ENCODE peak calls at places on chromosomes 11 and 22, in six cellular contexts. K is cardiac fibroblast, B is cardiac muscle cell, H is astrocyte of the cerebellum, P is thoracic aorta, G is AG04450. C is an unnamed sample.

GRCh38 chr22:24224468-24224867 is 20.4 kb downstream of the GGT5 start:
- DNase-seq in K (no peak), B (no peak), H (no peak), P (no peak), G (no peak), C (no peak)

GRCh38 chr11:118212781-118213565 is 11.8 kb downstream of the JAML start:
- DNase-seq in K (no peak), B (no peak), H (no peak), P (no peak), G (no peak), C (no peak)

GRCh38 chr22:29154364-29155048 is 51.2 kb upstream of the EMID1 start:
- DNase-seq in K (peak), B (peak), H (peak), P (peak), G (peak), C (peak)

GRCh38 chr11:78557236-78557635 is 17.4 kb downstream of the NARS2 start:
- DNase-seq in K (no peak), B (peak), H (no peak), P (no peak), G (no peak), C (no peak)

GRCh38 chr11:67062526-67063373 is 6.1 kb downstream of the RHOD start:
- DNase-seq in K (no peak), B (no peak), H (no peak), P (no peak), G (no peak), C (no peak)

GRCh38 chr11:8870461-8871282 is 40.3 kb upstream of the AKIP1 start:
- DNase-seq in K (peak), B (peak), H (no peak), P (no peak), G (peak), C (peak)

GRCh38 chr22:48256776-48257689 is 1494.6 kb downstream of the TBC1D22A start:
- DNase-seq in K (no peak), B (no peak), H (no peak), P (no peak), G (no peak), C (no peak)

GRCh38 chr22:37282385-37282677 is at the start of gene CYTH4:
- DNase-seq in K (peak), B (no peak), H (no peak), P (no peak), G (no peak), C (no peak)

GRCh38 chr11:35951659-35952058 is 7.8 kb downstream of the LDLRAD3 start:
- DNase-seq in K (no peak), B (no peak), H (no peak), P (no peak), G (no peak), C (no peak)

GRCh38 chr11:12827929-12828812 is 153.9 kb downstream of the TEAD1 start:
- DNase-seq in K (peak), B (peak), H (peak), P (no peak), G (no peak), C (peak)

GRCh38 chr22:42553475-42554361 is at the start of gene SERHL2:
- DNase-seq in K (peak), B (peak), H (peak), P (peak), G (peak), C (peak)

GRCh38 chr22:43928418-43929307 is 5.1 kb downstream of the PNPLA3 start:
- DNase-seq in K (no peak), B (no peak), H (no peak), P (no peak), G (no peak), C (no peak)

GRCh38 chr11:2097998-2098690 is 41.0 kb downstream of the IGF2 start:
- DNase-seq in K (no peak), B (no peak), H (no peak), P (no peak), G (no peak), C (no peak)

GRCh38 chr11:86692317-86692716 is 19.9 kb upstream of the ME3 start:
- DNase-seq in K (peak), B (no peak), H (no peak), P (no peak), G (no peak), C (peak)

GRCh38 chr11:86577663-86578636 is 94.5 kb downstream of the ME3 start:
- DNase-seq in K (peak), B (no peak), H (peak), P (peak), G (peak), C (peak)

GRCh38 chr11:12276831-12277475 is 100.4 kb upstream of the PARVA start:
- DNase-seq in K (no peak), B (no peak), H (no peak), P (no peak), G (no peak), C (no peak)

GRCh38 chr11:73384127-73384441 is 7.9 kb downstream of the RELT start:
- DNase-seq in K (no peak), B (no peak), H (no peak), P (no peak), G (no peak), C (no peak)

GRCh38 chr11:125663910-125664309 is 16.7 kb downstream of the ACRV1 start:
- DNase-seq in K (peak), B (no peak), H (no peak), P (no peak), G (no peak), C (no peak)

GRCh38 chr11:12765428-12765827 is 91.2 kb downstream of the TEAD1 start:
- DNase-seq in K (peak), B (no peak), H (no peak), P (no peak), G (peak), C (no peak)

GRCh38 chr22:36144886-36145541 is 15.5 kb downstream of the APOL3 start:
- DNase-seq in K (peak), B (peak), H (peak), P (no peak), G (peak), C (peak)

GRCh38 chr22:43897751-43898261 is 6.0 kb upstream of the PNPLA5 start:
- DNase-seq in K (peak), B (no peak), H (no peak), P (no peak), G (no peak), C (peak)

GRCh38 chr22:36301384-36301828 is 48.5 kb downstream of the APOL1 start:
- DNase-seq in K (peak), B (peak), H (peak), P (no peak), G (peak), C (peak)

GRCh38 chr22:19942886-19943664 is 1.5 kb upstream of the TXNRD2 start:
- DNase-seq in K (peak), B (peak), H (peak), P (no peak), G (no peak), C (peak)

GRCh38 chr22:37213218-37213855 is 1.1 kb upstream of the SSTR3 start:
- DNase-seq in K (no peak), B (no peak), H (no peak), P (no peak), G (no peak), C (no peak)

GRCh38 chr11:108947654-108948570 is 283.0 kb downstream of the DDX10 start:
- DNase-seq in K (peak), B (no peak), H (no peak), P (no peak), G (no peak), C (peak)

GRCh38 chr11:13358871-13359270 is 81.3 kb downstream of the BMAL1 start:
- DNase-seq in K (no peak), B (no peak), H (peak), P (no peak), G (no peak), C (no peak)

GRCh38 chr11:782264-783174 is 5.2 kb upstream of the GATD1 start:
- DNase-seq in K (no peak), B (no peak), H (no peak), P (no peak), G (no peak), C (no peak)

GRCh38 chr11:82701847-82702520 is 31.7 kb downstream of the FAM181B start:
- DNase-seq in K (peak), B (peak), H (peak), P (no peak), G (no peak), C (peak)

GRCh38 chr11:63599211-63600122 is 14.8 kb downstream of the PLAAT3 start:
- DNase-seq in K (peak), B (no peak), H (no peak), P (no peak), G (no peak), C (peak)

GRCh38 chr11:1659478-1659877 is 29.9 kb downstream of the KRTAP5-5 start:
- DNase-seq in K (no peak), B (no peak), H (no peak), P (no peak), G (no peak), C (no peak)

GRCh38 chr11:47372422-47372821 is 5.9 kb downstream of the SPI1 start:
- DNase-seq in K (no peak), B (no peak), H (no peak), P (no peak), G (no peak), C (no peak)

GRCh38 chr11:36278531-36279245 is 10.5 kb downstream of the COMMD9 start:
- DNase-seq in K (no peak), B (peak), H (no peak), P (no peak), G (no peak), C (no peak)

GRCh38 chr11:75734491-75735180 is 17.0 kb downstream of the MOGAT2 start:
- DNase-seq in K (peak), B (no peak), H (no peak), P (no peak), G (no peak), C (no peak)

GRCh38 chr11:15289718-15290117 is 175.0 kb downstream of the INSC start:
- DNase-seq in K (no peak), B (no peak), H (no peak), P (no peak), G (no peak), C (no peak)

GRCh38 chr11:76788661-76789442 is 5.7 kb downstream of the TSKU start:
- DNase-seq in K (no peak), B (no peak), H (no peak), P (no peak), G (no peak), C (no peak)

GRCh38 chr11:43282607-43283440 is 29.0 kb upstream of the API5 start:
- DNase-seq in K (peak), B (peak), H (no peak), P (no peak), G (no peak), C (peak)

GRCh38 chr22:28021116-28021997 is 102.3 kb upstream of the PITPNB start:
- DNase-seq in K (no peak), B (no peak), H (no peak), P (no peak), G (no peak), C (no peak)

GRCh38 chr11:36155770-36156485 is 133.3 kb downstream of the COMMD9 start:
- DNase-seq in K (peak), B (no peak), H (no peak), P (no peak), G (peak), C (peak)

GRCh38 chr11:132576706-132577105 is 955.6 kb downstream of the OPCML start:
- DNase-seq in K (peak), B (no peak), H (peak), P (no peak), G (peak), C (peak)
- TF ChIP-seq CTCF in K (no peak), B (no peak), H (no peak), P (no peak), G (no peak), C (no peak)

GRCh38 chr11:124482362-124483147 is 37.1 kb upstream of the OR8B8 start:
- DNase-seq in K (peak), B (peak), H (no peak), P (no peak), G (no peak), C (no peak)
- H3K4me3 ChIP-seq in K (no peak), B (no peak), H (no peak), P (no peak), G (no peak), C (no peak)

DNA sequence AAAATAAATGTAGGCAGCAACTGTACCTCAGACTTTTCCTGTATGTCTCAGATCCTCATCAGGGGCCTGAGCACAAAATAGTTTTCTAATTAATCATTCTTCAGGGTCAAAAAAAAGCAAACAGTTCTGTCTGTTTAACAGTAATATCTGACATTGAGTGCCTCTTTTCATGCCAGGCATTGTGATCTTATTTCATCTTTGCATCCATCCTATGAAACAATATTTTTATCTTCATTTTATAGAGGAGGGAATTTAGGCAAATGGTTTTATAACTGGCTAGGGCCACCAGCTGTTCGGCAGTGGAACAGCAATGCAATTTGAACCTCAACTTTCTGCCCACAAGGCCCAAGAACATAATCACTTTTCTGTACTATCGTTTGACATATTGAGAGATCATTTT is 145.6 kb downstream of the WNT7B start:
- DNase-seq in K (peak), B (no peak), H (no peak), P (no peak), G (no peak), C (peak)
- TF ChIP-seq CTCF in K (peak), B (peak), H (peak), P (no peak), G (peak), C (peak)

GRCh38 chr11:134312223-134312622 is 19.6 kb upstream of the GLB1L2 start:
- DNase-seq in K (no peak), B (no peak), H (no peak), P (no peak), G (no peak), C (no peak)
- H3K4me3 ChIP-seq in K (no peak), B (no peak), H (no peak), P (no peak), G (no peak), C (no peak)

GRCh38 chr11:68956142-68956541 is 24.6 kb downstream of the MRGPRD start:
- DNase-seq in K (no peak), B (no peak), H (no peak), P (no peak), G (no peak), C (no peak)
- TF ChIP-seq CTCF in K (peak), B (peak), H (no peak), P (no peak), G (peak), C (peak)

GRCh38 chr11:114233755-114234154 is 62.4 kb upstream of the NNMT start:
- DNase-seq in K (peak), B (no peak), H (no peak), P (no peak), G (no peak), C (no peak)
- H3K4me3 ChIP-seq in K (no peak), B (no peak), H (no peak), P (no peak), G (no peak), C (no peak)